ENCODE peak calls at places on chromosomes 16 and 17, in ten cellular contexts. H, I, E, Q, F, P, T, Y, S and A are unnamed samples.
A peak's percentile ranks its signal among the peaks of the same experiment; 100 is the strongest.

GRCh38 chr16:55732496-55732895 is 76.7 kb downstream of the SLC6A2 start:
- DNase-seq in H (no peak), I (no peak), E (no peak), Q (no peak), F (no peak), P (no peak), T (no peak), Y (no peak), S (no peak), A (no peak)

GRCh38 chr16:89345663-89346150 is 128.2 kb downstream of the ZNF778 start:
- DNase-seq in H (no peak), I (no peak), E (no peak), Q (peak; percentile 62), F (peak; percentile 45), P (peak; percentile 75), T (no peak), Y (no peak), S (no peak), A (peak; percentile 67)

GRCh38 chr16:26816885-26817571 is 249.7 kb upstream of the C16orf82 start:
- DNase-seq in H (no peak), I (no peak), E (no peak), Q (no peak), F (no peak), P (no peak), T (peak; percentile 43), Y (no peak), S (no peak), A (no peak)

GRCh38 chr16:11682655-11683096 is 14.4 kb downstream of the SNN start:
- DNase-seq in H (no peak), I (no peak), E (no peak), Q (no peak), F (no peak), P (no peak), T (no peak), Y (peak; percentile 80), S (peak; percentile 88), A (peak; percentile 96)

GRCh38 chr17:1110844-1111598 is 68.8 kb downstream of the ABR start:
- DNase-seq in H (no peak), I (peak; percentile 83), E (no peak), Q (no peak), F (peak; percentile 90), P (peak; percentile 70), T (no peak), Y (peak; percentile 44), S (peak; percentile 96), A (peak; percentile 83)

GRCh38 chr17:79810138-79811027 is 13.5 kb upstream of the CBX8 start:
- DNase-seq in H (peak; percentile 65), I (peak; percentile 86), E (peak; percentile 76), Q (peak; percentile 84), F (peak; percentile 90), P (peak; percentile 64), T (peak; percentile 90), Y (no peak), S (peak; percentile 80), A (peak; percentile 59)

GRCh38 chr17:76034433-76035185 is 7.5 kb upstream of the EVPL start:
- DNase-seq in H (no peak), I (no peak), E (no peak), Q (no peak), F (no peak), P (no peak), T (no peak), Y (no peak), S (no peak), A (no peak)

GRCh38 chr16:66842765-66843164 is 1.4 kb upstream of the CA7 start:
- DNase-seq in H (no peak), I (no peak), E (no peak), Q (no peak), F (no peak), P (no peak), T (no peak), Y (no peak), S (peak; percentile 47), A (peak; percentile 32)

GRCh38 chr17:80895366-80895765 is 96.3 kb upstream of the CHMP6 start:
- DNase-seq in H (no peak), I (no peak), E (no peak), Q (no peak), F (no peak), P (no peak), T (no peak), Y (no peak), S (no peak), A (no peak)

GRCh38 chr17:80893604-80894438 is 97.8 kb upstream of the CHMP6 start:
- DNase-seq in H (no peak), I (no peak), E (no peak), Q (no peak), F (no peak), P (no peak), T (no peak), Y (no peak), S (no peak), A (no peak)

GRCh38 chr17:80892900-80893603 is 98.6 kb upstream of the CHMP6 start:
- DNase-seq in H (peak; percentile 18), I (no peak), E (peak; percentile 33), Q (no peak), F (peak; percentile 41), P (no peak), T (no peak), Y (no peak), S (peak; percentile 94), A (peak; percentile 27)

GRCh38 chr17:80894726-80895125 is 96.9 kb upstream of the CHMP6 start:
- DNase-seq in H (no peak), I (no peak), E (no peak), Q (no peak), F (no peak), P (no peak), T (no peak), Y (no peak), S (no peak), A (no peak)

DNA sequence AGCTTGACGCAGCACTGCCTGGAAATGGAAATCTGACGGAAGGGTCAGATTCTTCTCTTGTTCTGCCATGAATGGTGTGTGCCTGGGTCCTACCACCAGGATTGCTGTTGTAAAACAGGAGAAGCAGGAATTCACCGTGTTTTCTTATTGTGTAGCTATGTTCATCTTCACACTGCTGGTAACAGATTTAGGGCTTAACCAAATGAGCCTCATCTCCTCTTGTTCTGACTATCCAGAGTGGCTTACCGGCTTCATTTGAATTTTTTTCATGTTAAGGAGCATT is 97.3 kb upstream of the CHMP6 start:
- DNase-seq in H (no peak), I (no peak), E (no peak), Q (no peak), F (peak; percentile 22), P (no peak), T (no peak), Y (no peak), S (no peak), A (no peak)
- TF ChIP-seq CTCF in H (no peak), I (no peak), E (no peak), Q (no peak), F (no peak), P (no peak), T (peak; percentile 52), Y (no peak), S (peak; percentile 27), A (peak; percentile 5)

GRCh38 chr16:2720719-2721633 is 952 bp upstream of the PRSS27 start:
- DNase-seq in H (peak; percentile 76), I (peak; percentile 80), E (peak; percentile 82), Q (peak; percentile 55), F (peak; percentile 93), P (peak; percentile 84), T (peak; percentile 95), Y (peak; percentile 2), S (peak; percentile 72), A (peak; percentile 38)
- TF ChIP-seq CTCF in H (peak; percentile 59), I (peak; percentile 44), E (peak; percentile 77), Q (peak; percentile 50), F (peak; percentile 92), P (peak; percentile 70), T (peak; percentile 88), Y (peak; percentile 61), S (peak; percentile 30), A (peak; percentile 55)

DNA sequence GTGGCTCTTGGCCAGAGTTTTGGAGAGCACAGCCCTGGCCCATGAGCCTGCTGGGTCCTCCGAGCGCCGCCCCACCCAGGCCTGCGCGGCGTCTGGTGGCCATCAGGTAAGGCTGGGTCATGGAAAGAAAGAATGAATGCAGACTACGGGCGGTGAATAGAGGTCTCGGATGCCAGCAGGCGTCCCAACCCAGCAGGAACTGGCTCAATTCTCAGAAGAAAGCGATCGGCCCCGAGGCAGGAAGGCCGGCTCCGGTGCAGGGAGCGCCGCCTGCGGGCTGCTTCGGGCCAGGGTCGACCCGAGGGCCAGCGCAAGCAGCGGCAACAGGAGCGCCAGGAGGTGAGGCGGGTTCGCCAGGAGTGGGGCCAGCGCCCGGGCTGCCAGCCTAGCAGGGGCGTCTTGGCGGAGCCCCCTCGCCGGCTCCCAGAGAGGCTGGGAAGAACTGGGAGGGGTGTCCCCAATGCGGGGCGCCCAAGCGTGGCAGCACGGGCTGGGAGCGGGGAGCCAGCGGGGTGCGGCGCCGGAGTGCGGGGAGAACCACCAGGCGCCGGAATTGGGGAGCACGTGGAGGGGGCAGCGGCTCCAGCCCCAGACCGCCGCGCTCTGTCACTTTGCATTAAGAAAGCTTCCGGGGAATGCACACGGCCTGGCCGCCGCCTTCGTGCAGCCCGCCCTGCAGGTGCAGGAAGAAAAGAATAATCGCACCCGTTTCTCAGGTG is 7.1 kb upstream of the TMC5 start:
- DNase-seq in H (no peak), I (peak; percentile 62), E (no peak), Q (peak; percentile 58), F (peak; percentile 70), P (peak; percentile 46), T (peak; percentile 71), Y (no peak), S (no peak), A (no peak)
- TF ChIP-seq CTCF in H (no peak), I (no peak), E (no peak), Q (peak; percentile 62), F (peak; percentile 56), P (peak; percentile 42), T (peak; percentile 56), Y (no peak), S (no peak), A (peak; percentile 44)

GRCh38 chr17:73342057-73342522 is 30.3 kb upstream of the CDC42EP4 start:
- DNase-seq in H (no peak), I (peak; percentile 47), E (no peak), Q (peak; percentile 64), F (peak; percentile 93), P (peak; percentile 76), T (no peak), Y (peak; percentile 58), S (peak; percentile 96), A (peak; percentile 86)

GRCh38 chr17:73338050-73338491 is 26.3 kb upstream of the CDC42EP4 start:
- DNase-seq in H (no peak), I (no peak), E (no peak), Q (no peak), F (no peak), P (no peak), T (no peak), Y (no peak), S (no peak), A (no peak)

GRCh38 chr17:73341350-73342056 is 29.7 kb upstream of the CDC42EP4 start:
- DNase-seq in H (no peak), I (no peak), E (no peak), Q (no peak), F (no peak), P (peak; percentile 46), T (no peak), Y (no peak), S (no peak), A (peak; percentile 33)

GRCh38 chr17:73338566-73339247 is 26.9 kb upstream of the CDC42EP4 start:
- DNase-seq in H (no peak), I (no peak), E (no peak), Q (no peak), F (no peak), P (no peak), T (no peak), Y (no peak), S (no peak), A (no peak)

DNA sequence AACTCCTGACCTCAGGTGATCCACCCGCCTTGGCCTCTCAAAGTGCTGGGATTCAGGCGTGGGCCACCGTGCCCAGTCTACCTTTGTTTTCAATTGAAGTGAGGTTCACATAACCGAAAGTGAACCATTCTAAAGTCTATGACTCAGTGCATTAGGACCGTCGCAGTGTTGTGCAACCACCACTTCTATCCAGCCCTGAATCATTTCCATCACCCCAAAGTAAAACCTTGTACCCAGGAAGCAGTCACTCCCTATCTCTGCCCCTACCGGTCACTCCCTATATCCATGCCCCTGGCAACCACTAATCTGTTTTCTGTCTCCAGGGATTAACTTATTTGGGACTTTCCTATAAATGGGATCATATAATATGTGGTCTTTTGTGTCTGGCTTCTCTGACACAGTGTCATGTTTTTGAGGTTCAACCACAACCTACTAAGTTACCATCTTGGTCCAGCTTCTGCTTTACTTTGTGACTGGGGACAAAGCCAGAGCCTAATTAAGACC is 28.3 kb upstream of the CDC42EP4 start:
- DNase-seq in H (no peak), I (no peak), E (no peak), Q (no peak), F (peak; percentile 96), P (peak; percentile 52), T (no peak), Y (peak; percentile 65), S (peak; percentile 100), A (peak; percentile 99)
- TF ChIP-seq CTCF in H (no peak), I (no peak), E (no peak), Q (peak; percentile 35), F (peak; percentile 30), P (peak; percentile 3), T (no peak), Y (peak; percentile 32), S (peak; percentile 28), A (peak; percentile 61)